ENCODE peak calls at places on chromosome 9, in four cellular contexts. One of them, this sample, is unnamed.

GRCh38 chr9:118059520-118060278 is 355.5 kb downstream of the TLR4 start:
- DNase-seq in H1: peak; percentile 51
- DNase-seq in HepG2: peak; percentile 1
- DNase-seq in transverse colon: no peak
- DNase-seq in this sample: no peak

GRCh38 chr9:84697494-84698114 is 28.1 kb downstream of the NTRK2 start:
- DNase-seq in H1: peak; percentile 90
- DNase-seq in HepG2: peak; percentile 22
- DNase-seq in transverse colon: peak; percentile 85
- DNase-seq in this sample: peak; percentile 78

GRCh38 chr9:130707225-130707976 is 13.8 kb downstream of the EXOSC2 start:
- DNase-seq in H1: peak; percentile 73
- DNase-seq in HepG2: peak; percentile 63
- DNase-seq in transverse colon: peak; percentile 76
- DNase-seq in this sample: no peak

GRCh38 chr9:114619205-114619758 is 8.2 kb downstream of the TMEM268 start:
- DNase-seq in H1: no peak
- DNase-seq in HepG2: no peak
- DNase-seq in transverse colon: no peak
- DNase-seq in this sample: no peak

GRCh38 chr9:135983745-135984710 is 22.9 kb upstream of the UBAC1 start:
- DNase-seq in H1: no peak
- DNase-seq in HepG2: no peak
- DNase-seq in transverse colon: no peak
- DNase-seq in this sample: no peak

GRCh38 chr9:38154501-38155421 is 85.7 kb upstream of the SHB start:
- DNase-seq in H1: no peak
- DNase-seq in HepG2: no peak
- DNase-seq in transverse colon: no peak
- DNase-seq in this sample: no peak

GRCh38 chr9:122477826-122478225 is at the start of gene OR1J1:
- DNase-seq in H1: no peak
- DNase-seq in HepG2: no peak
- DNase-seq in transverse colon: no peak
- DNase-seq in this sample: no peak

GRCh38 chr9:73200694-73201432 is 49.2 kb downstream of the ANXA1 start:
- DNase-seq in H1: no peak
- DNase-seq in HepG2: peak; percentile 33
- DNase-seq in transverse colon: no peak
- DNase-seq in this sample: no peak

GRCh38 chr9:120876842-120877240 is at the start of gene PHF19:
- DNase-seq in H1: no peak
- DNase-seq in HepG2: peak; percentile 23
- DNase-seq in transverse colon: no peak
- DNase-seq in this sample: peak; percentile 86

GRCh38 chr9:115261656-115262081 is 143.7 kb upstream of the TNC start:
- DNase-seq in H1: no peak
- DNase-seq in HepG2: no peak
- DNase-seq in transverse colon: no peak
- DNase-seq in this sample: no peak

GRCh38 chr9:5621327-5621726 is 7.6 kb upstream of the RIC1 start:
- DNase-seq in H1: no peak
- DNase-seq in HepG2: no peak
- DNase-seq in transverse colon: no peak
- DNase-seq in this sample: no peak

GRCh38 chr9:5625916-5626315 is 3.0 kb upstream of the RIC1 start:
- DNase-seq in H1: no peak
- DNase-seq in HepG2: no peak
- DNase-seq in transverse colon: no peak
- DNase-seq in this sample: no peak

GRCh38 chr9:5624655-5625054 is 4.3 kb upstream of the RIC1 start:
- DNase-seq in H1: no peak
- DNase-seq in HepG2: no peak
- DNase-seq in transverse colon: no peak
- DNase-seq in this sample: no peak

GRCh38 chr9:5620494-5620893 is 8.4 kb upstream of the RIC1 start:
- DNase-seq in H1: no peak
- DNase-seq in HepG2: no peak
- DNase-seq in transverse colon: no peak
- DNase-seq in this sample: no peak

GRCh38 chr9:5622019-5622418 is 6.9 kb upstream of the RIC1 start:
- DNase-seq in H1: no peak
- DNase-seq in HepG2: no peak
- DNase-seq in transverse colon: no peak
- DNase-seq in this sample: no peak
- H3K4me1 ChIP-seq in H1: no peaks in the 10 kb centered on the region
- H3K4me1 ChIP-seq in HepG2: peaks cover 3% of the 10 kb centered on the region
- H3K4me1 ChIP-seq in transverse colon: peaks cover 15% of the 10 kb centered on the region
- H3K4me1 ChIP-seq in this sample: peaks cover 27% of the 10 kb centered on the region

GRCh38 chr9:113486327-113486726 is 22.8 kb downstream of the RGS3 start:
- DNase-seq in H1: no peak
- DNase-seq in HepG2: no peak
- DNase-seq in transverse colon: peak; percentile 1
- DNase-seq in this sample: no peak

GRCh38 chr9:113485761-113486115 is 22.2 kb downstream of the RGS3 start:
- DNase-seq in H1: no peak
- DNase-seq in HepG2: no peak
- DNase-seq in transverse colon: no peak
- DNase-seq in this sample: no peak

GRCh38 chr9:113488071-113488470 is 24.5 kb downstream of the RGS3 start:
- DNase-seq in H1: no peak
- DNase-seq in HepG2: no peak
- DNase-seq in transverse colon: peak; percentile 4
- DNase-seq in this sample: no peak

GRCh38 chr9:113492343-113493079 is 29.0 kb downstream of the RGS3 start:
- DNase-seq in H1: no peak
- DNase-seq in HepG2: no peak
- DNase-seq in transverse colon: no peak
- DNase-seq in this sample: no peak

DNA sequence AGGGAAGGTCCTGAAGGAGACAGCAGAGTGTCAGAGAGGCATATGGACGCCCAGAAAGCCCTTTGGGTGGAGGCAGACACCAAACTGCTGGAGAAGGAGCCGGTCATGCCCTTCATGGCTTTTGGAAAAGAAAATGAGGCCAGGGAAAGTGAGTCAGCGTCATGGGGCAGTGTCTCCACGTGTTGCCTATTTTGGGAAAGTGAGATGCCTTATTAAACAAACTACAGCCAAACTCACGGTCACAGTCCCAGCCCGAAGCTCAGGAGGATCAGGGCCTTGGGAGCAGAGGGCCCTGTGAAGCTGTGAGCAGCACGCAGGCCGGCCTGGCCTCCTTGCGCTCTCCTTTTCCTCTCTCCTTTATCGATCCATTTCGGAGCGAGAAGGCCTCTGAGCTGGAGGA is 25.0 kb downstream of the RGS3 start:
- DNase-seq in H1: no peak
- DNase-seq in HepG2: no peak
- DNase-seq in transverse colon: peak; percentile 6
- DNase-seq in this sample: no peak
- TF ChIP-seq POLR2AphosphoS5 in H1: no peak
- TF ChIP-seq POLR2AphosphoS5 in HepG2: no peak
- TF ChIP-seq POLR2AphosphoS5 in transverse colon: no peak
- TF ChIP-seq POLR2AphosphoS5 in this sample: no peak

DNA sequence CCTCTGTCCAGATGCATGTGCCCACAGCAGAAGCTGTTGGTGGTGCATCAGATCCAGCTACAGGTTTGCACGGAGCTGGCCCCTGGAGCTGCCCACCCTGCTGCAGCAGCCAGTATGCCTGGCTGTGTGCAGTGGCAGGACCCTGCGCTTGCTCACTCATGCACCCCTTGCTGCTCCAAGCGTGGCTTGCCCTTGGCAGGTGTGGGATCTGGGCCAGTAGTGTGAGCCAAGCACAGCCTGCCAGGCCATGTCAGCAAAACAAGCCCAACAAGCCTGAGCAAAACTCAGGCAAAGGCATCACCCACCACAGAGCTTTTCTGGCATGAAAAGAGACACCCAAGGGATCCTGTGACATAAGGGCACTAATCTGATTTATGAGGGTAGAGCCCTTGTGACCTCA is 18.3 kb upstream of the ECPAS start:
- DNase-seq in H1: no peak
- DNase-seq in HepG2: no peak
- DNase-seq in transverse colon: no peak
- DNase-seq in this sample: no peak
- H3K27ac ChIP-seq in H1: no peak overlapping the region
- H3K27ac ChIP-seq in HepG2: no peak overlapping the region
- H3K27ac ChIP-seq in transverse colon: no peak overlapping the region
- H3K27ac ChIP-seq in this sample: no peak overlapping the region

DNA sequence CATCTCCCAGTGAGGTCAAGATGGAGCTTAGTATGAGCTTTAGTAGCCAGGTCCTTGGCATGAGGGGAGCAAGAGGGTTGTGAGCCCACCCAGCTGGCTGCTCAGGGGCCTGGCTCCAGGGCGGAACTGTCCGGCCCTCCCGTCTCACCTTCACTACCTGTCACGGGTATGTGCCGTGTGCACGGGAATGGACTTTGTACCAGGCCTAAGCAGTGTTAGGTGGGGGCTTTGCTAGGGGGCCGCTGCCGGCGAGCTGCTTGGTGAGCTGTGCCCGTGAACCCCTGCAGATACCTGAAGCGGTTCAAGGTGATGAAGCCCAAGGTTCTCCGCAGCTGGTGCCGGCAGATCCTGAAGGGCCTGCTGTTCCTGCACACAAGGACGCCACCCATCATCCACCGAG is 46.7 kb downstream of the WNK2 start:
- DNase-seq in H1: no peak
- DNase-seq in HepG2: no peak
- DNase-seq in transverse colon: peak; percentile 54
- DNase-seq in this sample: peak; percentile 66
- H3K4me1 ChIP-seq in H1: no peaks in the 10 kb centered on the region
- H3K4me1 ChIP-seq in HepG2: no peaks in the 10 kb centered on the region
- H3K4me1 ChIP-seq in transverse colon: peaks cover 70% of the 10 kb centered on the region
- H3K4me1 ChIP-seq in this sample: no peaks in the 10 kb centered on the region

DNA sequence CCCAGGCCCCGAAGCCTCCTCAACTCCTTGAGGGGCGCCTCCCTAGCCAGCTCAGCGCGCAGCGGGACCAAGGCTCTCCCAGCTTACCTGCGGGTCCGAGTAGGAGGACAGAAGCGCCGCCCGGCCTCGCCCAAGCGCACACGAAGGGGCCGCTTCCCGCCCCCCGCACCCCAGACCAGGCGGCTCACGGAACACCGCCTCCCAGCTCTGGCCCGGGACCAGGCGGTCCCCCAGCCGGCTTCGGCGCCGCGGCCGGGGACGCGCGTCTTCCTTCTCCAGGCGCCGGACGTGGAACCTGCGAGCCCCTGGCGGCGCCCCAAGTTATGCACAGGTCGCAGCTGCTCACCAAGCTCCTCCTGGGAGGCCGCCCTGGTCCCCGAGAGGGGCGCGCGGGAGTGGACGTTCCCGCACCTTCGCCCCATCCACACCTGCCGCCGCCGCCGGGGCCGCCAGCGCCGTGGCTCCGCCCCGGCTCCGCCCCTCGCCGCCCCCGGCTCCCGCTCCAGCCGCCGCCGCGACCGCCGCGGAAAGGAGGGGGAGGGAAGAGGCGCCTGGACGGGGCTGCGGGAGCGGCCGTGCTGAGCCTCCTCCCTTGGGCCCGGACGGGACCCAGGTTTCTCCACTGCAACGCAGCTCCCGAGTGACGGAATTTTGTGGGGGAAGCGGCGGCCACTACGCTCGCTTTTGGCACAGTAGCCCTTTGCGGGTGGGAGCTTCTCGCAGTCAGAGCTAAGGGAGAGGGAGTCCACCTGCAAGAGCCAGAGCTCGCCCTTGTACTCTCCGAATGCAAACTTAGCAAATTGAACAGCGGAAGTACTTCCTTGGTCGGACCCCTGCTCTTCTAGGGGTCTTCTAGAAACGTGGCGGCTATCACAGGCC is 77.5 kb upstream of the IFNE start:
- DNase-seq in H1: peak; percentile 79
- DNase-seq in HepG2: no peak
- DNase-seq in transverse colon: peak; percentile 23
- DNase-seq in this sample: peak; percentile 81
- TF ChIP-seq POLR2AphosphoS5 in H1: no peak
- TF ChIP-seq POLR2AphosphoS5 in HepG2: no peak
- TF ChIP-seq POLR2AphosphoS5 in transverse colon: no peak
- TF ChIP-seq POLR2AphosphoS5 in this sample: no peak

DNA sequence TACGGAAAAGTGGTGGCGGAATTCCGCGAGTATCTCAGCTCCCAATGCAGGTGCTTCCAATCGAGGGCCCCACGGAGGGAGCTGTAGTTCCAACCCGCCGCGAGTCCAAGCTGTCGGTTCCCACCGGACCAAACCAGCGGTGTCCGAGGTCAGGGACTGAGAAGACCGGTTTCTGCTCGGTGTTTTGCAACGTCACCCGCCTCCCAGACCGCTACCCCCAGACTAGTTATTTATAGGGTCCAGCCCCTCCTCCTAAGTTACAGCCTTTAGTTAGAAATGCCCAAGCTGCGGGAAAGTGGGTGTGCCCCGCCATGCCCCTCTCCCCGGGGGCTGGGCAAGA is 674 bp upstream of the MYORG start:
- DNase-seq in H1: no peak
- DNase-seq in HepG2: no peak
- DNase-seq in transverse colon: peak; percentile 57
- DNase-seq in this sample: peak; percentile 90
- H3K27ac ChIP-seq in H1: no peak overlapping the region
- H3K27ac ChIP-seq in HepG2: peak overlapping the region; percentile 61
- H3K27ac ChIP-seq in transverse colon: peak overlapping the region; percentile 90
- H3K27ac ChIP-seq in this sample: no peak overlapping the region